ENCODE peak calls at places on chromosome 20, in eight cellular contexts. One of them, this sample, is unnamed.

GRCh38 chr20:33933469-33933909 is 60.2 kb upstream of the RALY start:
- DNase-seq in adrenal gland: peak; percentile 78
- DNase-seq in body of pancreas: peak; percentile 80
- DNase-seq in transverse colon: peak; percentile 59
- DNase-seq in right lobe of liver: peak; percentile 69
- DNase-seq in NB4: peak; percentile 81
- DNase-seq in suprapubic skin: peak; percentile 75
- DNase-seq in H54: peak; percentile 53
- DNase-seq in this sample: peak; percentile 46

GRCh38 chr20:22430154-22430745 is 154.1 kb downstream of the FOXA2 start:
- DNase-seq in adrenal gland: no peak
- DNase-seq in body of pancreas: no peak
- DNase-seq in transverse colon: no peak
- DNase-seq in right lobe of liver: no peak
- DNase-seq in NB4: no peak
- DNase-seq in suprapubic skin: no peak
- DNase-seq in H54: no peak
- DNase-seq in this sample: no peak

GRCh38 chr20:3744806-3745685 is 12.6 kb downstream of the HSPA12B start:
- DNase-seq in adrenal gland: peak; percentile 80
- DNase-seq in body of pancreas: peak; percentile 90
- DNase-seq in transverse colon: peak; percentile 71
- DNase-seq in right lobe of liver: peak; percentile 74
- DNase-seq in NB4: peak; percentile 87
- DNase-seq in suprapubic skin: no peak
- DNase-seq in H54: no peak
- DNase-seq in this sample: no peak

GRCh38 chr20:4053516-4053919 is 38.2 kb upstream of the RNF24 start:
- DNase-seq in adrenal gland: no peak
- DNase-seq in body of pancreas: no peak
- DNase-seq in transverse colon: no peak
- DNase-seq in right lobe of liver: no peak
- DNase-seq in NB4: no peak
- DNase-seq in suprapubic skin: no peak
- DNase-seq in H54: no peak
- DNase-seq in this sample: no peak

GRCh38 chr20:35598899-35599775 is 16.5 kb upstream of the SPAG4 start:
- DNase-seq in adrenal gland: no peak
- DNase-seq in body of pancreas: peak; percentile 78
- DNase-seq in transverse colon: peak; percentile 60
- DNase-seq in right lobe of liver: peak; percentile 27
- DNase-seq in NB4: no peak
- DNase-seq in suprapubic skin: peak; percentile 50
- DNase-seq in H54: no peak
- DNase-seq in this sample: no peak

GRCh38 chr20:45810191-45810590 is 2.3 kb upstream of the UBE2C start:
- DNase-seq in adrenal gland: no peak
- DNase-seq in body of pancreas: no peak
- DNase-seq in transverse colon: no peak
- DNase-seq in right lobe of liver: no peak
- DNase-seq in NB4: no peak
- DNase-seq in suprapubic skin: no peak
- DNase-seq in H54: no peak
- DNase-seq in this sample: no peak

GRCh38 chr20:32823737-32824588 is 4.2 kb downstream of the MAPRE1 start:
- DNase-seq in adrenal gland: no peak
- DNase-seq in body of pancreas: no peak
- DNase-seq in transverse colon: no peak
- DNase-seq in right lobe of liver: no peak
- DNase-seq in NB4: peak; percentile 56
- DNase-seq in suprapubic skin: no peak
- DNase-seq in H54: no peak
- DNase-seq in this sample: no peak

GRCh38 chr20:56957737-56958553 is 308.5 kb downstream of the BMP7 start:
- DNase-seq in adrenal gland: no peak
- DNase-seq in body of pancreas: no peak
- DNase-seq in transverse colon: no peak
- DNase-seq in right lobe of liver: no peak
- DNase-seq in NB4: peak; percentile 25
- DNase-seq in suprapubic skin: no peak
- DNase-seq in H54: no peak
- DNase-seq in this sample: no peak

GRCh38 chr20:24007758-24008157 is 19.2 kb upstream of the GGTLC1 start:
- DNase-seq in adrenal gland: no peak
- DNase-seq in body of pancreas: no peak
- DNase-seq in transverse colon: no peak
- DNase-seq in right lobe of liver: no peak
- DNase-seq in NB4: no peak
- DNase-seq in suprapubic skin: no peak
- DNase-seq in H54: no peak
- DNase-seq in this sample: no peak

GRCh38 chr20:54212226-54212625 is 4.3 kb downstream of the PFDN4 start:
- DNase-seq in adrenal gland: no peak
- DNase-seq in body of pancreas: no peak
- DNase-seq in transverse colon: no peak
- DNase-seq in right lobe of liver: no peak
- DNase-seq in NB4: no peak
- DNase-seq in suprapubic skin: no peak
- DNase-seq in H54: no peak
- DNase-seq in this sample: no peak

GRCh38 chr20:478949-479429 is 16.7 kb upstream of the TBC1D20 start:
- DNase-seq in adrenal gland: no peak
- DNase-seq in body of pancreas: no peak
- DNase-seq in transverse colon: no peak
- DNase-seq in right lobe of liver: no peak
- DNase-seq in NB4: peak; percentile 79
- DNase-seq in suprapubic skin: no peak
- DNase-seq in H54: peak; percentile 23
- DNase-seq in this sample: peak; percentile 39

GRCh38 chr20:23187759-23188158 is 101.6 kb upstream of the CD93 start:
- DNase-seq in adrenal gland: no peak
- DNase-seq in body of pancreas: peak; percentile 43
- DNase-seq in transverse colon: peak; percentile 28
- DNase-seq in right lobe of liver: no peak
- DNase-seq in NB4: no peak
- DNase-seq in suprapubic skin: no peak
- DNase-seq in H54: peak; percentile 51
- DNase-seq in this sample: peak; percentile 49

GRCh38 chr20:21512634-21513180 is 1.2 kb downstream of the NKX2-2 start:
- DNase-seq in adrenal gland: no peak
- DNase-seq in body of pancreas: no peak
- DNase-seq in transverse colon: no peak
- DNase-seq in right lobe of liver: no peak
- DNase-seq in NB4: no peak
- DNase-seq in suprapubic skin: no peak
- DNase-seq in H54: no peak
- DNase-seq in this sample: no peak

GRCh38 chr20:34129518-34130162 is 17.6 kb upstream of the EIF2S2 start:
- DNase-seq in adrenal gland: peak; percentile 58
- DNase-seq in body of pancreas: peak; percentile 75
- DNase-seq in transverse colon: peak; percentile 52
- DNase-seq in right lobe of liver: no peak
- DNase-seq in NB4: peak; percentile 81
- DNase-seq in suprapubic skin: no peak
- DNase-seq in H54: peak; percentile 47
- DNase-seq in this sample: peak; percentile 72

GRCh38 chr20:39282619-39283092 is 320.5 kb downstream of the DHX35 start:
- DNase-seq in adrenal gland: no peak
- DNase-seq in body of pancreas: peak; percentile 64
- DNase-seq in transverse colon: peak; percentile 14
- DNase-seq in right lobe of liver: no peak
- DNase-seq in NB4: no peak
- DNase-seq in suprapubic skin: no peak
- DNase-seq in H54: no peak
- DNase-seq in this sample: peak; percentile 46

GRCh38 chr20:36604952-36605308 is 649 bp upstream of the RAB5IF start:
- DNase-seq in adrenal gland: peak; percentile 28
- DNase-seq in body of pancreas: peak; percentile 28
- DNase-seq in transverse colon: peak; percentile 66
- DNase-seq in right lobe of liver: peak; percentile 66
- DNase-seq in NB4: peak; percentile 91
- DNase-seq in suprapubic skin: peak; percentile 72
- DNase-seq in H54: no peak
- DNase-seq in this sample: peak; percentile 7

GRCh38 chr20:4091332-4092135 is 76.2 kb upstream of the RNF24 start:
- DNase-seq in adrenal gland: peak; percentile 60
- DNase-seq in body of pancreas: peak; percentile 74
- DNase-seq in transverse colon: peak; percentile 66
- DNase-seq in right lobe of liver: peak; percentile 71
- DNase-seq in NB4: peak; percentile 71
- DNase-seq in suprapubic skin: no peak
- DNase-seq in H54: no peak
- DNase-seq in this sample: peak; percentile 30

GRCh38 chr20:9301129-9302072 is 213.0 kb upstream of the LAMP5 start:
- DNase-seq in adrenal gland: no peak
- DNase-seq in body of pancreas: no peak
- DNase-seq in transverse colon: peak; percentile 11
- DNase-seq in right lobe of liver: no peak
- DNase-seq in NB4: no peak
- DNase-seq in suprapubic skin: no peak
- DNase-seq in H54: no peak
- DNase-seq in this sample: peak; percentile 77

GRCh38 chr20:38433304-38433972 is 1.7 kb downstream of the SNHG17 start:
- DNase-seq in adrenal gland: no peak
- DNase-seq in body of pancreas: no peak
- DNase-seq in transverse colon: no peak
- DNase-seq in right lobe of liver: no peak
- DNase-seq in NB4: peak; percentile 34
- DNase-seq in suprapubic skin: no peak
- DNase-seq in H54: no peak
- DNase-seq in this sample: no peak

GRCh38 chr20:3189561-3190131 is 14.8 kb downstream of the DDRGK1 start:
- DNase-seq in adrenal gland: no peak
- DNase-seq in body of pancreas: no peak
- DNase-seq in transverse colon: no peak
- DNase-seq in right lobe of liver: peak; percentile 11
- DNase-seq in NB4: no peak
- DNase-seq in suprapubic skin: no peak
- DNase-seq in H54: no peak
- DNase-seq in this sample: no peak

DNA sequence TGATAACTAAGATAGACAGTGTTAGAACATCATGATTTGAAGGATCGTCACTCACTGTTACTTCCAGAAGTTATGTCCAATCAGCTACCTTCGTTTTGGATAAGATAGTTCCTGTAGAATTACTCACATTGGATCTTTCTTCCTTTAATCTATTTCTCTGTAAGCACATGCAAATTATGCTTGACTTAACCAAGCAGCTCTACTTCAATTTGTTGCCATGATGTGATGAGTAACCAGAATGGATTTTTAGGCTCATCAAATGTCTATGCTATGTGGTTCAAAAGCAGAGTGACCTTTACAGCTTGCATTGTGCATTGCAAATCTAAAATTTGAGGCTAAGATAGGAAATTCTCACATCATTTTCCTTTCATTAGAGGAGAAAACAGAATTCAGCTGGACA is 76.6 kb upstream of the ZFP64 start:
- DNase-seq in adrenal gland: no peak
- DNase-seq in body of pancreas: no peak
- DNase-seq in transverse colon: no peak
- DNase-seq in right lobe of liver: no peak
- DNase-seq in NB4: no peak
- DNase-seq in suprapubic skin: no peak
- DNase-seq in H54: no peak
- DNase-seq in this sample: no peak
- TF ChIP-seq POLR2A in adrenal gland: no peak
- TF ChIP-seq POLR2A in body of pancreas: no peak
- TF ChIP-seq POLR2A in transverse colon: no peak
- TF ChIP-seq POLR2A in right lobe of liver: no peak
- TF ChIP-seq POLR2A in NB4: no peak
- TF ChIP-seq POLR2A in suprapubic skin: no peak
- TF ChIP-seq POLR2A in H54: no peak
- TF ChIP-seq POLR2A in this sample: no peak

GRCh38 chr20:17657898-17658647 is 24.0 kb downstream of the RRBP1 start:
- DNase-seq in adrenal gland: no peak
- DNase-seq in body of pancreas: peak; percentile 5
- DNase-seq in transverse colon: no peak
- DNase-seq in right lobe of liver: no peak
- DNase-seq in NB4: no peak
- DNase-seq in suprapubic skin: no peak
- DNase-seq in H54: no peak
- DNase-seq in this sample: no peak
- TF ChIP-seq POLR2A in adrenal gland: no peak
- TF ChIP-seq POLR2A in body of pancreas: no peak
- TF ChIP-seq POLR2A in transverse colon: no peak
- TF ChIP-seq POLR2A in right lobe of liver: no peak
- TF ChIP-seq POLR2A in NB4: no peak
- TF ChIP-seq POLR2A in suprapubic skin: no peak
- TF ChIP-seq POLR2A in H54: no peak
- TF ChIP-seq POLR2A in this sample: no peak

DNA sequence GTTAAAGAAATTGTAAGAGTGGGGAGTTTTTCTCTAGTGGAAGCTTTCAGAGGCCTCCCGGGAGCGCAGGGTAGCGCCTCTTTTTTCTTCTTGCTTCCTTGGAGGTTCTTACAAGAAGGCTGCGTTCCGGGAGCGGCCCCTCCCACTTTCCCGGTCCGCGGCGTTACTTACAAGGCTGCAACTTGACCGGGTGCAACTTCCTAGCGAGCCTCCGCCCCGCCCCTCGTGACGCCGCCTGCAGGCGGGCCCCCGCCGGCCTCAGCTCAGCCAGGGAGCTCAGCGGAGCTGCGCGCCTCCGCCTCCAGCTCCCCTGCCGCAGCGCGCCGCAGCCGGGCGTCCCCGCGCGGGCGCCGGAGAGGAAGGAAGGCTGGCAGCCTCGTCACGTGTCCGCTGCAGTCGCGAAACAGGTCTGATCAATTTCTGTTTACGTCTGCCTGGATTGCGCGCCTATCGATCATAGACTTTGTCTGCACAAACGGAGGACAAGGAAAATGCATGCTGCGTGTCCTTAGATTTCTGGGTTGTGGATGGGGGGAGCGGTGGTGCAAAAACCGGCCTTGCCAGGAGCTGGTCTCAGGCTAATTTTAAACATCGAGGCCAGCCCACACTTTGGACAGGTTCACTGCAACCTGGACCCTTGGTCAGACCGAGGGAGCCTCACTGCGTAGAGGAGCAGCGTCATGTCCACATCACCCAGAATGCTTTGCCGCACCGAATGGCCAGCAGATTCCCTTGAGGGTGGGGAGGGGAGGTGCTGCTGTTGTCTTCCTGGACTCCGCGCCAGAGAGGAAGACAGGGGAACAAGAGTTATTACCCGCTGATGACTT is at the start of the genes FAM217B and PPP1R3D:
- DNase-seq in adrenal gland: peak; percentile 97
- DNase-seq in body of pancreas: peak; percentile 99
- DNase-seq in transverse colon: peak; percentile 99
- DNase-seq in right lobe of liver: peak; percentile 96
- DNase-seq in NB4: peak; percentile 99
- DNase-seq in suprapubic skin: peak; percentile 98
- DNase-seq in H54: peak; percentile 95
- DNase-seq in this sample: peak; percentile 100
- TF ChIP-seq POLR2A in adrenal gland: peak; percentile 97
- TF ChIP-seq POLR2A in body of pancreas: peak; percentile 84
- TF ChIP-seq POLR2A in transverse colon: peak; percentile 87
- TF ChIP-seq POLR2A in right lobe of liver: peak; percentile 77
- TF ChIP-seq POLR2A in NB4: peak; percentile 93
- TF ChIP-seq POLR2A in suprapubic skin: peak; percentile 62
- TF ChIP-seq POLR2A in H54: peak; percentile 95
- TF ChIP-seq POLR2A in this sample: peak; percentile 91

DNA sequence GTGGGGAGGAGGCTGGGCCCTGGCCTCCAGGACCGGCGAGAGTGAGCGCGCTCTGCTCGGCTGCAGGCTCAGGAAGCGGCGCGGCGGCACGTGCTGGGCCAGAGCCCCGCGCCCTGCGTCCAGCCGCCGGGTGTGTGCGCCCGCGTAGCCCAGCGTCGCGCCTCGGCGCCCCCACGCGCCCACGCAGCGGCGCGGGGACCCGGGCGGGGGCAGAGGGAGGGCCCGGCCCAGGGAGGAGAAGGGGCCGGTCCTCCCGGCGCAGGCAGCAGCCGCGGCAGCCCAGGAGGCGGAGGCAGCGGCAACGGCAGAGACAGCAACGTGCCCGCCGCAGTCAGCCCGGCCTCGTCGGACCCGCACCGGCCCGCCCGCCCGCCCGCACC is at the start of gene EYA2:
- DNase-seq in adrenal gland: no peak
- DNase-seq in body of pancreas: no peak
- DNase-seq in transverse colon: peak; percentile 16
- DNase-seq in right lobe of liver: no peak
- DNase-seq in NB4: no peak
- DNase-seq in suprapubic skin: no peak
- DNase-seq in H54: no peak
- DNase-seq in this sample: peak; percentile 43
- TF ChIP-seq POLR2A in adrenal gland: no peak
- TF ChIP-seq POLR2A in body of pancreas: no peak
- TF ChIP-seq POLR2A in transverse colon: no peak
- TF ChIP-seq POLR2A in right lobe of liver: no peak
- TF ChIP-seq POLR2A in NB4: no peak
- TF ChIP-seq POLR2A in suprapubic skin: no peak
- TF ChIP-seq POLR2A in H54: no peak
- TF ChIP-seq POLR2A in this sample: no peak